ENCODE peak calls at places on chromosomes 5 and 9, in nine cellular contexts. G, J, L, F, W, B, I, H and X are unnamed samples. For H3K36me3, the result is how much of the 10 kb centered on the place peaks cover.

GRCh38 chr5:55172051-55172899 is 702 bp downstream of the CDC20B start:
- DNase-seq in W (peak), F (peak), H (peak), B (no peak), I (peak), G (no peak), L (peak), J (no peak), X (no peak)

GRCh38 chr5:90878549-90879196 is 320.1 kb downstream of the ADGRV1 start:
- DNase-seq in F (no peak), I (no peak), H (peak), G (no peak), L (no peak), J (no peak), B (no peak), W (no peak), X (peak)

GRCh38 chr9:136846376-136847064 is 2.7 kb upstream of the PHPT1 start:
- DNase-seq in J (no peak), H (no peak), L (peak), I (no peak), G (no peak), F (no peak), W (no peak), B (no peak), X (peak)

GRCh38 chr5:165397521-165397920 is 1892.1 kb downstream of the MAT2B start:
- DNase-seq in W (no peak), L (no peak), H (no peak), I (no peak), B (no peak), G (no peak), J (no peak), F (no peak), X (no peak)

GRCh38 chr9:69824497-69825252 is 4.1 kb downstream of the CFAP95 start:
- DNase-seq in L (no peak), B (no peak), H (no peak), G (no peak), F (no peak), W (no peak), J (no peak), I (no peak), X (no peak)

GRCh38 chr5:158899201-158899600 is 200.5 kb downstream of the EBF1 start:
- DNase-seq in I (no peak), L (no peak), G (no peak), H (no peak), F (peak), B (no peak), J (no peak), W (no peak), X (no peak)

GRCh38 chr9:34328500-34328982 is 527 bp downstream of the KIF24 start:
- DNase-seq in G (no peak), B (no peak), I (no peak), W (no peak), H (no peak), L (no peak), F (no peak), J (no peak), X (no peak)

GRCh38 chr5:144237851-144238250 is 67.2 kb downstream of the KCTD16 start:
- DNase-seq in G (no peak), J (no peak), I (no peak), F (no peak), H (no peak), B (no peak), W (no peak), L (no peak), X (no peak)

GRCh38 chr9:106757539-106757938 is 105.4 kb upstream of the ZNF462 start:
- DNase-seq in J (no peak), I (no peak), L (no peak), H (no peak), W (no peak), B (no peak), F (no peak), G (no peak), X (no peak)

GRCh38 chr5:155154973-155155372 is 141.4 kb downstream of the KIF4B start:
- DNase-seq in B (no peak), W (no peak), L (no peak), H (no peak), G (no peak), I (no peak), J (no peak), F (no peak), X (no peak)

GRCh38 chr9:96087669-96088299 is 212.3 kb downstream of the ERCC6L2 start:
- DNase-seq in W (no peak), I (no peak), L (no peak), H (no peak), B (no peak), J (no peak), F (no peak), G (no peak), X (no peak)

GRCh38 chr5:158117467-158118165 is 258.7 kb upstream of the CLINT1 start:
- DNase-seq in B (no peak), W (no peak), I (no peak), F (no peak), H (no peak), L (no peak), J (no peak), G (no peak), X (no peak)

GRCh38 chr5:153818626-153819025 is 220.1 kb downstream of the FAM114A2 start:
- DNase-seq in J (no peak), G (no peak), H (no peak), W (no peak), L (no peak), B (no peak), F (peak), I (no peak), X (no peak)

GRCh38 chr5:106417163-106417562 is 1253.6 kb downstream of the EFNA5 start:
- DNase-seq in H (no peak), I (no peak), F (no peak), L (no peak), G (no peak), B (no peak), J (no peak), W (no peak), X (no peak)

GRCh38 chr5:40797273-40798011 is 732 bp downstream of the PRKAA1 start:
- DNase-seq in J (peak), L (peak), F (peak), I (peak), B (peak), H (peak), W (peak), G (peak), X (peak)

GRCh38 chr5:173486355-173486754 is 130.1 kb downstream of the BOD1 start:
- DNase-seq in L (no peak), F (no peak), B (no peak), I (no peak), G (no peak), H (no peak), J (no peak), W (no peak), X (no peak)

GRCh38 chr5:112200132-112200531 is 218.9 kb downstream of the EPB41L4A start:
- DNase-seq in B (no peak), W (no peak), G (no peak), J (no peak), H (no peak), F (no peak), L (no peak), I (no peak), X (no peak)

GRCh38 chr9:124716795-124717194 is 54.3 kb downstream of the NR6A1 start:
- DNase-seq in L (no peak), J (no peak), W (peak), F (no peak), H (no peak), G (no peak), B (no peak), I (no peak), X (no peak)

GRCh38 chr9:137454145-137454505 is 5.0 kb downstream of the NSMF start:
- DNase-seq in F (no peak), G (peak), L (peak), H (peak), I (peak), J (peak), B (peak), W (no peak), X (peak)

GRCh38 chr5:82147860-82148573 is 130.1 kb downstream of the RPS23 start:
- DNase-seq in G (no peak), L (no peak), W (no peak), J (no peak), F (no peak), B (no peak), H (no peak), I (peak), X (no peak)

GRCh38 chr9:107523539-107523938 is 34.0 kb upstream of the KLF4 start:
- DNase-seq in B (no peak), W (no peak), J (no peak), H (no peak), L (no peak), F (no peak), I (no peak), G (no peak), X (no peak)

GRCh38 chr5:69484891-69485290 is 7.7 kb upstream of the OCLN start:
- DNase-seq in G (no peak), B (no peak), H (no peak), I (no peak), L (no peak), F (peak), W (no peak), J (no peak), X (no peak)

GRCh38 chr9:5425006-5425628 is 12.6 kb downstream of the PLGRKT start:
- DNase-seq in F (no peak), B (no peak), W (no peak), J (no peak), H (no peak), I (no peak), G (no peak), L (peak), X (no peak)

GRCh38 chr5:109653042-109653441 is 36.7 kb upstream of the MAN2A1 start:
- DNase-seq in F (no peak), G (no peak), I (no peak), L (no peak), B (no peak), H (no peak), W (no peak), J (no peak), X (peak)

GRCh38 chr5:174693697-174694400 is 30.5 kb upstream of the MSX2 start:
- DNase-seq in L (no peak), H (no peak), B (no peak), W (no peak), G (no peak), J (peak), I (no peak), F (no peak), X (peak)

GRCh38 chr9:26034776-26035175 is 356.5 kb upstream of the TUSC1 start:
- DNase-seq in W (no peak), G (no peak), I (no peak), B (no peak), H (no peak), F (no peak), L (no peak), J (no peak), X (no peak)

GRCh38 chr5:136528481-136528880 is 163.1 kb upstream of the TRPC7 start:
- DNase-seq in B (no peak), J (no peak), G (no peak), I (no peak), H (no peak), L (no peak), W (no peak), F (no peak), X (no peak)

GRCh38 chr5:171623551-171624097 is 162.0 kb upstream of the SMIM23 start:
- DNase-seq in B (no peak), L (no peak), H (no peak), G (no peak), I (no peak), W (no peak), F (no peak), J (no peak), X (no peak)

GRCh38 chr9:93582115-93582514 is 5.7 kb downstream of the PHF2 start:
- DNase-seq in B (no peak), L (no peak), F (no peak), J (peak), W (no peak), G (no peak), I (no peak), H (no peak), X (peak)

GRCh38 chr5:101590384-101590783 is 687.3 kb upstream of the ST8SIA4 start:
- DNase-seq in I (no peak), W (peak), H (no peak), B (no peak), L (no peak), G (no peak), F (no peak), J (no peak), X (no peak)

GRCh38 chr9:136530472-136531089 is 15.3 kb downstream of the NOTCH1 start:
- DNase-seq in H (no peak), B (no peak), L (no peak), J (no peak), I (no peak), F (no peak), W (no peak), G (no peak), X (no peak)

GRCh38 chr5:2423634-2424033 is 327.8 kb downstream of the IRX2 start:
- DNase-seq in J (no peak), F (no peak), B (no peak), H (no peak), L (no peak), I (no peak), G (no peak), W (no peak), X (no peak)

GRCh38 chr9:107547303-107547702 is 57.7 kb upstream of the KLF4 start:
- DNase-seq in L (no peak), H (no peak), J (no peak), F (no peak), G (no peak), I (no peak), W (no peak), B (no peak), X (no peak)

GRCh38 chr5:73672130-73672529 is 46.1 kb downstream of the ARHGEF28 start:
- DNase-seq in L (no peak), F (no peak), G (no peak), J (no peak), H (no peak), I (no peak), W (no peak), B (no peak), X (no peak)

GRCh38 chr5:42858709-42859108 is 47.0 kb upstream of the SELENOP start:
- DNase-seq in W (no peak), J (no peak), G (no peak), B (no peak), F (no peak), H (no peak), L (no peak), I (no peak), X (no peak)

GRCh38 chr9:84403288-84403687 is 62.7 kb upstream of the SLC28A3 start:
- DNase-seq in J (peak), G (no peak), W (no peak), I (no peak), B (no peak), F (no peak), L (no peak), H (no peak), X (no peak)

GRCh38 chr9:35797311-35798109 is 6.1 kb downstream of the NPR2 start:
- DNase-seq in L (no peak), F (no peak), J (no peak), I (no peak), W (no peak), H (no peak), G (no peak), B (no peak), X (no peak)

GRCh38 chr9:88960632-88961031 is 30.6 kb upstream of the S1PR3 start:
- DNase-seq in G (no peak), W (no peak), H (no peak), F (no peak), I (no peak), L (no peak), B (no peak), J (no peak), X (no peak)

GRCh38 chr5:112355058-112355685 is 63.9 kb downstream of the EPB41L4A start:
- DNase-seq in L (no peak), F (no peak), B (no peak), J (no peak), H (no peak), G (no peak), W (no peak), I (no peak), X (no peak)

GRCh38 chr5:154756871-154757646 is 1.9 kb downstream of the LARP1 start:
- DNase-seq in H (peak), I (peak), L (peak), J (peak), W (no peak), G (peak), B (peak), F (peak), X (peak)

GRCh38 chr5:32598997-32599549 is 13.7 kb downstream of the SUB1 start:
- DNase-seq in G (no peak), I (no peak), L (no peak), H (no peak), B (no peak), F (no peak), W (no peak), J (no peak), X (no peak)
- H3K36me3 ChIP-seq in G (half or more), I (under half), L (half or more), H (half or more), B (half or more), F (half or more), W (half or more), J (under half), X (under half)

GRCh38 chr5:893711-894110 is 1.0 kb downstream of the TRIP13 start:
- DNase-seq in J (no peak), W (no peak), G (no peak), H (no peak), B (no peak), I (no peak), L (no peak), F (no peak), X (no peak)
- H3K27ac ChIP-seq in J (no peak), W (peak), G (no peak), H (no peak), B (no peak), I (no peak), L (no peak), F (no peak), X (no peak)

GRCh38 chr5:52997424-52997823 is 8.3 kb downstream of the ITGA2 start:
- DNase-seq in I (no peak), L (no peak), W (no peak), F (no peak), G (no peak), H (no peak), B (no peak), J (no peak), X (no peak)
- H3K36me3 ChIP-seq in I (under half), L (under half), W (under half), F (under half), G (under half), H (under half), B (under half), J (under half), X (under half)

DNA sequence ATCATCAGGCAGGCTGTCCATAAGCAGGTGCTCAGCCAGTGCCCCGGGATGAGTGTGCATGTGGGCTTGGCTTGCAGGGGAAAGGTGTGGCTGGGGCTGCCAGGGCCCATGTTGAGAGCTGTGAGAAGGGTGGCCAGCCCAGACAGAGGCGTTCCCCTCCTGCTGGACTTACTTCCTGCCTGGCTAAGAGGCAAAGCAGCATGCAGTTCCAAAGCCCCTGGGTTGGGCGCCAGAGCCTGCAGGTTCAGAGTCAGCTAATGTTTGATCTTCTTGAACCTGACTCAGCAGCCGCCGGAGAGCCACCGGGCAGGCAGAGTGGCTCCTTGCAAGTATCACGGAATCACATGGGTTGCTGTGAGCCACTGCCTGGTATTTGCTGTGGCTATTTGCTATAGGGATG is 168.4 kb upstream of the MAP1B start:
- DNase-seq in I (no peak), J (no peak), H (no peak), F (no peak), W (no peak), G (no peak), L (no peak), B (no peak), X (peak)
- H3K27ac ChIP-seq in I (no peak), J (no peak), H (no peak), F (no peak), W (no peak), G (no peak), L (no peak), B (no peak), X (no peak)

DNA sequence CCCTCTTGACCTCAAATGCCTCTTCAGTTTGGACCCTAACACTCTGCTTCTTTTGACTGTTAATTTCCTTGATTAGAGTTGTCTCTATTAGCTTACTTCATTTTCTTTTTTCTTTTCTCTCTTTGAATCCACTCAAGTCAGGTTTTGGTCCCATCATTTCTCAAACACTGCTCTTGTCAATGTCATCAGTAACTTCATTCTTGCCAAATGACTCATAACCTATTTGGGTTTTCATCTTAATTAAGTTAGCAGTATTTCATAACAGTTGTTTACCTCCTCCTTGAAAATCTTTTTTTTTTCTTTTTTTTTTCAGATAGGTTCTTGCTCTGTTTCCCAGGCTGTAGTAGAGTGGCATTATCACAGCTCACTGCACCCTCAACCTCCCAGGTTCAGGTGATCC is 119.6 kb downstream of the PARP8 start:
- DNase-seq in W (no peak), H (no peak), B (no peak), G (no peak), F (no peak), J (no peak), I (no peak), L (no peak), X (no peak)
- H3K36me3 ChIP-seq in W (under half), H (under half), B (under half), G (under half), F (under half), J (under half), I (under half), L (under half), X (under half)

GRCh38 chr5:56849671-56850070 is 34.3 kb downstream of the MAP3K1 start:
- DNase-seq in I (no peak), F (no peak), L (peak), H (no peak), J (no peak), B (no peak), G (no peak), W (no peak), X (no peak)
- H3K27ac ChIP-seq in I (no peak), F (no peak), L (peak), H (no peak), J (no peak), B (no peak), G (peak), W (no peak), X (peak)

GRCh38 chr9:128383791-128384190 is 12.6 kb downstream of the URM1 start:
- DNase-seq in B (no peak), L (no peak), F (no peak), H (no peak), J (no peak), I (no peak), W (no peak), G (no peak), X (no peak)
- H3K36me3 ChIP-seq in B (half or more), L (under half), F (under half), H (half or more), J (under half), I (under half), W (under half), G (half or more), X (under half)

GRCh38 chr5:56215019-56215830 is 17.9 kb downstream of the ANKRD55 start:
- DNase-seq in W (no peak), J (no peak), I (no peak), H (no peak), G (no peak), L (no peak), F (no peak), B (no peak), X (no peak)

GRCh38 chr5:56207537-56207936 is 25.6 kb downstream of the ANKRD55 start:
- DNase-seq in L (no peak), F (peak), J (no peak), G (no peak), B (no peak), W (no peak), H (no peak), I (no peak), X (no peak)

GRCh38 chr5:56211298-56211865 is 21.7 kb downstream of the ANKRD55 start:
- DNase-seq in I (no peak), J (peak), F (peak), G (no peak), B (no peak), W (peak), H (no peak), L (no peak), X (peak)

GRCh38 chr5:56208681-56209080 is 24.4 kb downstream of the ANKRD55 start:
- DNase-seq in J (no peak), W (no peak), B (no peak), I (no peak), G (no peak), F (no peak), H (no peak), L (no peak), X (no peak)

GRCh38 chr5:56212127-56212879 is 20.8 kb downstream of the ANKRD55 start:
- DNase-seq in J (no peak), W (no peak), L (no peak), I (no peak), B (no peak), H (no peak), F (no peak), G (no peak), X (no peak)
- H3K27ac ChIP-seq in J (no peak), W (no peak), L (no peak), I (no peak), B (no peak), H (no peak), F (peak), G (no peak), X (no peak)

GRCh38 chr9:134707031-134707680 is 65.6 kb downstream of the COL5A1 start:
- DNase-seq in F (peak), G (peak), H (peak), J (no peak), L (no peak), W (no peak), I (peak), B (peak), X (peak)

GRCh38 chr9:134705786-134706185 is 64.2 kb downstream of the COL5A1 start:
- DNase-seq in L (no peak), I (no peak), B (no peak), G (no peak), J (no peak), H (no peak), W (no peak), F (no peak), X (no peak)

GRCh38 chr9:134706522-134706921 is 64.9 kb downstream of the COL5A1 start:
- DNase-seq in L (no peak), G (no peak), H (no peak), J (no peak), F (no peak), B (no peak), W (no peak), I (no peak), X (no peak)

GRCh38 chr9:134702291-134702690 is 60.7 kb downstream of the COL5A1 start:
- DNase-seq in G (no peak), J (no peak), B (no peak), I (no peak), H (no peak), F (no peak), W (no peak), L (no peak), X (no peak)

GRCh38 chr9:134704499-134704898 is 62.9 kb downstream of the COL5A1 start:
- DNase-seq in L (no peak), F (no peak), G (no peak), B (no peak), I (no peak), H (no peak), J (no peak), W (no peak), X (no peak)
- H3K36me3 ChIP-seq in L (under half), F (half or more), G (under half), B (under half), I (under half), H (under half), J (under half), W (under half), X (under half)